ENCODE peak calls at places on chromosome 21, in five cellular contexts. Y is CD8-positive, alpha-beta memory T cell; C is SK-N-SH; E is neural progenitor cell; L is cardiac muscle cell. Q is an unnamed sample.
A peak's percentile ranks its signal among the peaks of the same experiment; 100 is the strongest.

GRCh38 chr21:26043891-26044290 is 126.7 kb downstream of the APP start:
- DNase-seq in L (no peak), C (no peak), E (no peak), Y (no peak), Q (no peak)

GRCh38 chr21:38875694-38876492 is 70.2 kb downstream of the ETS2 start:
- DNase-seq in E (no peak), L (peak; percentile 84), Y (no peak), C (no peak), Q (no peak)

GRCh38 chr21:34105947-34106541 is 32.7 kb downstream of the MRPS6 start:
- DNase-seq in E (no peak), C (no peak), Y (no peak), L (no peak), Q (no peak)

GRCh38 chr21:29829514-29830255 is 110.1 kb downstream of the GRIK1 start:
- DNase-seq in L (no peak), C (no peak), E (no peak), Y (no peak), Q (no peak)

GRCh38 chr21:38037416-38037815 is 121.2 kb upstream of the KCNJ6 start:
- DNase-seq in L (no peak), Y (no peak), E (no peak), C (no peak), Q (no peak)

GRCh38 chr21:26840912-26841311 is 4.3 kb downstream of the ADAMTS1 start:
- DNase-seq in Y (no peak), L (peak; percentile 87), C (peak; percentile 29), E (no peak), Q (peak; percentile 30)

GRCh38 chr21:38097789-38098188 is 159.0 kb upstream of the KCNJ15 start:
- DNase-seq in C (no peak), E (no peak), Y (no peak), L (no peak), Q (no peak)

GRCh38 chr21:28773036-28773435 is 219.6 kb downstream of the LTN1 start:
- DNase-seq in E (no peak), L (no peak), Y (no peak), C (no peak), Q (no peak)

GRCh38 chr21:34020005-34020847 is 53.2 kb upstream of the MRPS6 start:
- DNase-seq in Y (no peak), E (no peak), L (no peak), C (no peak), Q (no peak)

GRCh38 chr21:26686278-26686677 is 113.2 kb upstream of the CYYR1 start:
- DNase-seq in Y (no peak), C (peak; percentile 17), E (no peak), L (peak; percentile 6), Q (no peak)

GRCh38 chr21:33761104-33762036 is 119.1 kb downstream of the ITSN1 start:
- DNase-seq in C (no peak), L (peak; percentile 97), Y (no peak), E (no peak), Q (no peak)

GRCh38 chr21:33205476-33205875 is 24.3 kb upstream of the IFNAR2 start:
- DNase-seq in C (no peak), L (no peak), E (no peak), Y (no peak), Q (no peak)

GRCh38 chr21:34880401-34880800 is 168.7 kb downstream of the RUNX1 start:
- DNase-seq in Y (no peak), E (no peak), L (no peak), C (no peak), Q (no peak)

GRCh38 chr21:32135401-32136363 is 143.2 kb downstream of the MIS18A start:
- DNase-seq in C (peak; percentile 19), L (no peak), Y (no peak), E (no peak), Q (no peak)

GRCh38 chr21:27683292-27683691 is 716.4 kb upstream of the ADAMTS5 start:
- DNase-seq in E (no peak), Y (no peak), L (no peak), C (no peak), Q (no peak)

GRCh38 chr21:29072873-29073221 is 601 bp downstream of the CCT8 start:
- DNase-seq in L (peak; percentile 44), Y (no peak), E (peak; percentile 33), C (peak; percentile 26), Q (no peak)

GRCh38 chr21:37944492-37944891 is 28.2 kb upstream of the KCNJ6 start:
- DNase-seq in Y (no peak), L (no peak), C (no peak), E (peak; percentile 18), Q (no peak)

GRCh38 chr21:15549671-15550070 is 180.1 kb upstream of the USP25 start:
- DNase-seq in E (no peak), L (peak; percentile 25), C (no peak), Y (no peak), Q (no peak)

GRCh38 chr21:33894736-33895288 is 20.8 kb downstream of the ATP5PO start:
- DNase-seq in E (peak; percentile 89), C (peak; percentile 88), L (peak; percentile 94), Y (no peak), Q (peak; percentile 59)

GRCh38 chr21:27564684-27565280 is 597.9 kb upstream of the ADAMTS5 start:
- DNase-seq in E (peak; percentile 63), C (peak; percentile 36), L (peak; percentile 71), Y (no peak), Q (no peak)

GRCh38 chr21:34612056-34612455 is 2.9 kb downstream of the RCAN1 start:
- DNase-seq in C (no peak), E (no peak), L (no peak), Y (no peak), Q (no peak)

GRCh38 chr21:32383812-32384211 is 9.0 kb downstream of the URB1 start:
- DNase-seq in C (no peak), E (no peak), Y (no peak), L (no peak), Q (no peak)

GRCh38 chr21:26834181-26834945 is 10.8 kb downstream of the ADAMTS1 start:
- DNase-seq in L (peak; percentile 53), C (no peak), Y (no peak), E (no peak), Q (no peak)

GRCh38 chr21:38625000-38625399 is 126.7 kb upstream of the ERG start:
- DNase-seq in C (no peak), L (no peak), E (no peak), Y (no peak), Q (no peak)

GRCh38 chr21:26883768-26884167 is 38.6 kb upstream of the ADAMTS1 start:
- DNase-seq in E (no peak), C (no peak), Y (no peak), L (peak; percentile 39), Q (peak; percentile 8)

GRCh38 chr21:33541756-33542639 is at the start of gene GART:
- DNase-seq in E (peak; percentile 92), Y (peak; percentile 80), C (peak; percentile 88), L (peak; percentile 82), Q (peak; percentile 74)

GRCh38 chr21:17769049-17769845 is 49.9 kb downstream of the C21orf91 start:
- DNase-seq in E (no peak), C (no peak), L (no peak), Y (no peak), Q (no peak)

GRCh38 chr21:33458861-33459260 is 20.9 kb downstream of the TMEM50B start:
- DNase-seq in L (no peak), E (no peak), Y (no peak), C (no peak), Q (no peak)

GRCh38 chr21:39006653-39007417 is 176.4 kb downstream of the PSMG1 start:
- DNase-seq in E (no peak), L (peak; percentile 87), C (no peak), Y (no peak), Q (peak; percentile 29)

GRCh38 chr21:17390575-17390974 is 122.3 kb upstream of the CXADR start:
- DNase-seq in E (no peak), Y (no peak), L (no peak), C (no peak), Q (no peak)

GRCh38 chr21:16588433-16588860 is 858.7 kb downstream of the USP25 start:
- DNase-seq in E (peak; percentile 75), C (peak; percentile 76), L (peak; percentile 82), Y (no peak), Q (peak; percentile 74)

GRCh38 chr21:14687277-14687642 is 141.1 kb upstream of the SAMSN1 start:
- DNase-seq in Y (no peak), C (no peak), E (no peak), L (no peak), Q (no peak)

GRCh38 chr21:36706482-36706852 is 7.6 kb downstream of the SIM2 start:
- DNase-seq in Y (no peak), E (no peak), L (no peak), C (no peak), Q (no peak)
- H3K27me3 ChIP-seq in Y (peaks cover 62% of the 10 kb centered on the region), E (peaks cover 100% of the 10 kb centered on the region), L (peaks cover 100% of the 10 kb centered on the region), C (peaks cover 100% of the 10 kb centered on the region), Q (no peaks in the 10 kb centered on the region)

GRCh38 chr21:45032977-45033705 is 41.2 kb upstream of the ADARB1 start:
- DNase-seq in Y (no peak), L (peak; percentile 59), C (no peak), E (no peak), Q (no peak)
- H3K27me3 ChIP-seq in Y (peaks cover 3% of the 10 kb centered on the region), L (no peaks in the 10 kb centered on the region), C (no peaks in the 10 kb centered on the region), E (no peaks in the 10 kb centered on the region), Q (no peaks in the 10 kb centered on the region)

DNA sequence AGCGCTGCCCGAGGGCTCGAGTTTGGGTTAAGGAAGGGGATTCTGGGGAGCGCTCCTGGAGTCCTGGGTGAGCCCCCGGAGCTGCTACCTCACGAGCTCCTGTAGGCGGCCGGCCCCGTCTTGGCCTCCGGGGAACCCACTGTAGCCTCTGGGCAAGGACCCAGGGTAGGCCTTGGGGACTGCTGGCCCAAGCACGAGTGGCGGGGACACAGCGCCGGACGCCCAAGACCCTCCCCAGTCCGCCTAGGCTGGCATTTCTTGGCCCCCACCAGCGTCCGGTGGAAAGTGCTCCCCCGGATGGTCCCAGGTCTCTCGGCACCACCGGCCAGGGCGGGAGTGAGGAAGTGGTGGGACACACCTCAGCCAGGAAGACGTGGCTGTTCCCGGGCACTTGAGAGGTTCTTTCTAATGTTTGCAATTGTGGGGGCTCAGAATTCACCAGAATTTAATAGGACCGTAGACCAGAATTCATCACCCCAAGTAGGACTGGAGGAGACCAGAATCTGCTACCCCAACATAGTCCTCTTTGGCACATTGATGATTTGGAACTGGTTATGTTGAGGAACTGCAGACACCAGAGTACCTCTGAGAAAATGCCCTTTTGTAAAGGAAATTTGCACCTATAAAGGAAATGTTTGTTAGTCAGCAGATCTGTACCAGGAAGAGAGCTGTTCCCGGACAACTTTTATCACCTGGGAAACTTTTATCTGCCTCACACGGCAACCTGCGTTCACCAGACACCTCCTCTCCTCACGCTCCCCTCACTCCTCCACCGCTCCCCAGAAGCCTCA is 652 bp upstream of the TMPRSS2 start:
- DNase-seq in E (no peak), Y (no peak), C (no peak), L (no peak), Q (no peak)
- H3K27me3 ChIP-seq in E (peaks cover 52% of the 10 kb centered on the region), Y (peaks cover 9% of the 10 kb centered on the region), C (peaks cover 17% of the 10 kb centered on the region), L (peaks cover 73% of the 10 kb centered on the region), Q (peaks cover 52% of the 10 kb centered on the region)

DNA sequence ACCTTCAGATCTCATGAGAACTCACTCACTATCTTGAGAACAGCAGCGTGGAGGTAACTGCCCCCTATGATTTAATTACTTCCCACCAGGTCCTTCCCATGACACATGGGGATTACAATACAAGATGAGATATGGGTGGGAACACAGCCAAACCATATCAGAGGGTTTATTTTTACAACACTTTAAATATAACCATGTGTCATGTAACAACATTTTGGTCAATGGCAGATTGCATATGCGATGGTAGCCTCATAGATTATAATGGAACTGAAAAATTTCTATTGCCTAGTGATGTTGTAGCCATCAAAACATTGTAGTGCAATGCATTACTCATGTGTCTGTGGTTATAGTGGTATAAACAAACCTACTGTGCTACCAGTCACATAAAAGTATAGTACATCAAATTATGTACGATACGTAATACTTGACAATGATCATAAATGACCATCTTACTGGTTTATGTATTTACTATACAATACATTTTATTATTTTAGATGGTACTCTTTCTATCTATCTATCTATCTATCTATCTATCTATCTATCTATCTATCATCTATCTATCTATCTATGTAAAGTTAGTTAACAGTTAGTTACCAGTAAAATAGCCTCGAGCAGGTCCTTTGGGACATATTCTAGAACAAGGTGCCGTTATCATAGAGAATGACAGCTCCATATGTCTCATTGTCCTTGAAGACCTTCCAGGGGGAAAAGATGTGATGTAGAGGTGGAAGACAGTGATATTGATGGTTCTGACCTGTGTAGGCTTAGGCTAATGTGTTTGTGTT is 12.6 kb upstream of the S100B start:
- DNase-seq in L (no peak), E (no peak), Y (no peak), C (no peak), Q (no peak)
- H3K27me3 ChIP-seq in L (no peaks in the 10 kb centered on the region), E (no peaks in the 10 kb centered on the region), Y (no peaks in the 10 kb centered on the region), C (no peaks in the 10 kb centered on the region), Q (no peaks in the 10 kb centered on the region)